ENCODE peak calls at places on chromosomes 2 and 18, in six cellular contexts. Q, T, X, I, G and S are unnamed samples.

GRCh38 chr2:214808961-214809750 is at the start of gene BARD1:
- DNase-seq in I (peak; percentile 81), X (peak; percentile 75), Q (peak; percentile 60), G (peak; percentile 63), T (peak; percentile 88), S (peak; percentile 65)

GRCh38 chr18:41940506-41941215 is 14.4 kb upstream of the PIK3C3 start:
- DNase-seq in I (no peak), X (no peak), Q (peak; percentile 91), G (no peak), T (no peak), S (no peak)

GRCh38 chr18:532023-532422 is 31.5 kb upstream of the COLEC12 start:
- DNase-seq in T (no peak), Q (no peak), G (no peak), I (no peak), X (no peak), S (no peak)

GRCh38 chr2:3617198-3617890 is 22.4 kb downstream of the COLEC11 start:
- DNase-seq in G (no peak), I (no peak), Q (no peak), X (peak; percentile 8), T (no peak), S (no peak)

GRCh38 chr18:25005602-25006375 is 346.2 kb downstream of the ZNF521 start:
- DNase-seq in T (no peak), G (no peak), X (no peak), I (peak; percentile 26), Q (peak; percentile 33), S (no peak)

GRCh38 chr2:42770288-42771131 is 6.6 kb upstream of the OXER1 start:
- DNase-seq in I (peak; percentile 70), X (peak; percentile 69), Q (peak; percentile 68), G (no peak), T (no peak), S (peak; percentile 94)

GRCh38 chr2:70565039-70565731 is 11.6 kb upstream of the TGFA start:
- DNase-seq in X (no peak), T (peak; percentile 15), G (no peak), I (peak; percentile 40), Q (no peak), S (no peak)

GRCh38 chr2:46229134-46230063 is 67.8 kb upstream of the EPAS1 start:
- DNase-seq in I (no peak), T (no peak), G (no peak), X (no peak), Q (peak; percentile 22), S (peak; percentile 46)

GRCh38 chr2:127105656-127106456 is 1.1 kb downstream of the BIN1 start:
- DNase-seq in I (peak; percentile 75), Q (peak; percentile 61), G (no peak), T (peak; percentile 88), X (peak; percentile 76), S (peak; percentile 87)

GRCh38 chr2:64675860-64676259 is 22.1 kb upstream of the SERTAD2 start:
- DNase-seq in Q (no peak), X (no peak), G (peak; percentile 31), I (no peak), T (no peak), S (no peak)

GRCh38 chr2:73593676-73594075 is 48.5 kb downstream of the NAT8 start:
- DNase-seq in X (no peak), I (no peak), Q (no peak), T (no peak), G (no peak), S (no peak)

GRCh38 chr2:99880148-99880983 is 262.0 kb downstream of the AFF3 start:
- DNase-seq in Q (peak; percentile 17), T (no peak), X (no peak), G (no peak), I (no peak), S (no peak)

DNA sequence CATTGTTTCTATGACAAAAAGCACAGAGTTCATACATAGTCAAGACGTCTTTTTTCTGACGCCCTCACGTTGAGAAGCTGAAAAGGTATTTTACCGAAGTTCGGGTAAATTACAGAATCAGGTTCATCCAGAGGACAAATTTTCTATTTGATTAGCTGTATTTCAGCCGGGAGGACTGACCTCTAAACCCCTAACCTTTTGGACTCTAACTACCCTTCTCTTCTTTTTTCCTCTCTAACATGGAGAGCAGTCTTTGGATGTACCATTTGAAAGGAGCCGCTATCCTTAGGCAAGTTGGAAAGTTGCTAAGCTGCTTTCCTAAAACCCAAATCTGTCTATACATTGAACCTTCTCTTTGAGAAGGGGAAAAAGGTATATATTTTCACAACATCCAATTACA is 2.3 kb upstream of the HOXD3 start:
- DNase-seq in G (no peak), X (no peak), I (no peak), T (no peak), Q (no peak), S (no peak)
- H3K27me3 ChIP-seq in G (no peaks in the 10 kb centered on the region), X (peaks cover 39% of the 10 kb centered on the region), I (no peaks in the 10 kb centered on the region), T (peaks cover 86% of the 10 kb centered on the region), Q (peaks cover 100% of the 10 kb centered on the region), S (peaks cover 100% of the 10 kb centered on the region)

DNA sequence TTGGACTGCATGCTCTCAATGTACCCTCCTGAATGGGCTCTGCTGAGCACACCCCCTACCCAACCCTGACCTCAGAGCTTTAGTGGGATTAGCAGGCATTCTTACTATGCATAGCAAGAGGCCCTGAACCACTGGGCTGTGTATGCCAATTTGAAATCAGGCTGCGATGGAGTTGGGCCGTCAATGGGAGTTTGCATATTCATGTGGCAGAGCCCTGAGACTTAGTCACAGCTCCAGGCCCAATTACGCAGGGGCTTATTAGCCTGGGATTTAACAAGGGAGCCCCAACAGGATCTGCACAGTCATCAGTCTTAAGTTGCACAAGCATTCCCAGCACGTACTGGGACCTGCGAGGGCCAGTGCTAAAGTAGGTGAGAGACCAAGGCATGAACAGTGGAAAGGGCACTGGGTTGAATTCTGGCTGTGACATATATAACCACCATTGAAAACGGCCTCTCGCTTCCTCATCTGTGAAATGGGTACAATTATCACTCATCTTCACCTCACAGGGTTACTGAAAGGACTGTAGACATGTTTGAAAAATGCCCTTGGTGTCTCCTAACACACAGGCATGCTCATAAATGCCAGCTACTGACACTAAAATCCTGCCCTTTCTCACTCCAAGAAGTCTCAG is 10.4 kb downstream of the C1QL2 start:
- DNase-seq in G (no peak), T (no peak), X (no peak), Q (no peak), I (no peak), S (peak; percentile 61)
- H3K27me3 ChIP-seq in G (no peaks in the 10 kb centered on the region), T (no peaks in the 10 kb centered on the region), X (no peaks in the 10 kb centered on the region), Q (peaks cover 56% of the 10 kb centered on the region), I (no peaks in the 10 kb centered on the region), S (no peaks in the 10 kb centered on the region)

DNA sequence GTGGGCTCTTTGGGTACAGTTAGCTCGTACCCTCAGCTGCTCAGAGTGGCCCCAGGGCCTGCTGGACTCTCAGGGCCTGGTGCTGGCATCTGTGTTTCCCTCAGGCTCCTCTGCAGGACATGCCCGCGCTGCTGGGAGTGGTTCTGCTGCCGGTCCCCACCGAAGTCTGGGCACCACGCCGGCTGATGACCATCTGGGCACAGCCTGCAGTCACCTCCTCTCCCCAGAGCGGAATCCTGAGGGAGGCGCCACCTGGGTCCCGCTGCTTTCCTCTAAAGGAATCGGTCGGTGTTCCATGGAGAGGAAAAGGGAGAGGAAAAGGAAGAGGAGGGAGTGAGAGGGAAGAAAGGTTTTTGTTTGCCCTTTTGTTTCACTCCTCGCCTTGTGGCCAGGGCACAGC is 43.6 kb downstream of the MC2R start:
- DNase-seq in T (peak; percentile 50), Q (no peak), G (no peak), I (no peak), X (no peak), S (peak; percentile 68)
- H3K27me3 ChIP-seq in T (no peaks in the 10 kb centered on the region), Q (peaks cover 55% of the 10 kb centered on the region), G (no peaks in the 10 kb centered on the region), I (no peaks in the 10 kb centered on the region), X (peaks cover 2% of the 10 kb centered on the region), S (peaks cover 18% of the 10 kb centered on the region)

DNA sequence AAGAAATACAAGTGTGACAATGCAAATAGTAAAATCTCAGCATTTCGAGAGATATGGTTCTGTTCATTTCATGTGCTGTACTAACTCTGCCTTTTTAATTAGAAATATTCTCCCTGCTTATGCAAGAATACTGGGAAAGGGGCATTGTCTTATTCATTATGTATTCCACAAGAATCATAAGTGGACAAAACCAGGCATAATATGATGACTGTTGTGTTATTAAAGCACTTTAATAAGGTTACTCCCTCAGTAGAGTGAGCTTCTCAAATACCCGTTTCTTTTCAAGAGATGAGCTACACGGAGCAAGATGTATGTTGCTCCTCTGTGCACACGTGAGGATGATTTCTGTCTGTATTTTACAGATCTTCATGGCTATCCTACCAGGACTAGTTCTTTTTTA is 638.7 kb upstream of the FANCL start:
- DNase-seq in T (no peak), X (no peak), Q (no peak), G (no peak), I (no peak), S (no peak)
- H3K27me3 ChIP-seq in T (no peaks in the 10 kb centered on the region), X (no peaks in the 10 kb centered on the region), Q (no peaks in the 10 kb centered on the region), G (no peaks in the 10 kb centered on the region), I (no peaks in the 10 kb centered on the region), S (no peaks in the 10 kb centered on the region)

DNA sequence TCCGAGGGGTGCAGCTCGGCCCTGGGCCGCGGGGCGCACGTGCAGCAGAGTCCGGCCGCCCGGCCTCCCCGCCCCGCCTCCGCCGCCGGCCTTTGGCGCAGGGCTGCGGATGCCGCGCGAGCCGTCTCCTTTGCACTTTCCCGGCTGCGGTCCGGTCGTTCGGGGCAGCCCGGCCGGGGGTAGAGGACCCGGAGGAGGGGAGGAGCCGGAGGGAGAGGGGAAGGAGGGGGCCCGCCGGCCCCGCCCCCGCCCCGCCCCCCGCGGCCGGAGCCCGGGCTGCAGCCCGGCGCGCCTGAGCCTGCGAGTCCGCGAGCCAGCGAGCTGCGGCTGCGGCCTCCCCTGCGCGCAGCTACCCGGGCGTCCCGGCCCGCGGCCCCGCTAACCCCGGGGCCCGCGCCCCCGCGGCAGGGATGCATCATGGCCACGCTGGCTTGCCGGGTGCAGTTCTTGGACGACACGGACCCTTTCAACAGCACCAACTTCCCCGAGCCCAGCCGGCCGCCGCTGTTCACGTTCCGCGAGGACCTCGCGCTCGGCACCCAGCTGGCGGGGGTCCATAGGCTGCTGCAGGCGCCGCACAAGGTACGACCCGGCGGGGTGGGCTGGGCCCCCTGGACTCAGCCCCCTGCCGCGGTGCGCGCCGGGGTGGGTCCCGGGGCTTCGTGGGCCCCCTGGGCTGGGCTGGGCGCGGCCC is at the start of gene FHOD3:
- DNase-seq in Q (peak; percentile 88), T (peak; percentile 92), G (peak; percentile 68), I (peak; percentile 89), X (peak; percentile 76), S (peak; percentile 99)
- H3K27me3 ChIP-seq in Q (peaks cover 5% of the 10 kb centered on the region), T (peaks cover 16% of the 10 kb centered on the region), G (no peaks in the 10 kb centered on the region), I (no peaks in the 10 kb centered on the region), X (no peaks in the 10 kb centered on the region), S (peaks cover 61% of the 10 kb centered on the region)

DNA sequence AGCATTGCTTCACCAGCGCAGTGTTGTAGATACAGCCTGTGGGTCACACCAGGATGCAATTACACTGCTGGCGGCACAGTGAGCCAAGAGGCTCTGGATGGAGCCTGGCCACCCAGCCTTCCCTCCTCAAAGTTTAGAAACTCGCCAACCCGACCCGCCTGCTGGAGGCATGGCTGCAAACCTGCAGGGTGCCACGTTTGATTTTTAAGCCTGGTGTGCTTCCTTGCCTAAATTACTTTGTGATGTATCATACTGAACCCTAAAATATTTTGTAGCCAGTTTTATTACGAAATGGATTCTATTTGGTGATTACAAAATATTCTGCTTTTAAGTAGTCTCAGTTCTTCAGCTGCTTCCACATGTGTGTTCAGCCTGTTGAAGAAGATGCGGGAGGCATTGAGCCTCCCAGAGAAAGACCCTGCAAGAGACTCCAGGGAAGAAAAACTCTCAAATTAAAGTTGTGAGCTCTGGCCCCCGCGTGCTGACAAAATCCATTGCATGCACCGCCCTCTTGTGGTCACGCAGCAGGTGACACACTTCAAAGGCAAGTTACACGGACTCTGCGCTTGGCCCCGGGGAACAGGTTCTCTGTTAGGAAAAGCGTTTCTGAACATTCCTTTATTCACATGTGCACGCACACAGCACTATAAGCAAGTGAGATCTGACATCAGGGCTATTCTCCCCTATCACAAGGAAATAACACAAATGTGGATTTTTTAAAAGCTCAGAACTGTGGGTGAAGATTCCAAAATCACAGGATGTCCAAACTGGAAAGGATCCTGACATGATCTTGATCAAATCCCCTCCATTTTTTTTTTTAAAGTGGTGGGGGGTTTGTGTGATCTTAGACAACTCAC is 63.0 kb upstream of the TWIST2 start:
- DNase-seq in T (no peak), G (peak; percentile 73), X (peak; percentile 88), Q (peak; percentile 76), I (peak; percentile 88), S (peak; percentile 87)
- H3K27me3 ChIP-seq in T (no peaks in the 10 kb centered on the region), G (no peaks in the 10 kb centered on the region), X (no peaks in the 10 kb centered on the region), Q (no peaks in the 10 kb centered on the region), I (no peaks in the 10 kb centered on the region), S (no peaks in the 10 kb centered on the region)